ENCODE peak calls at places on chromosomes 13 and 19, in ten cellular contexts. N, S, R, Z, U, E, H, W, F and I are unnamed samples.
A peak's percentile ranks its signal among the peaks of the same experiment; 100 is the strongest.

GRCh38 chr19:32201661-32202060 is 143.7 kb upstream of the ZNF507 start:
- DNase-seq in N (no peak), F (no peak), Z (peak; percentile 3), W (no peak), U (no peak), R (peak; percentile 54), E (no peak), S (peak; percentile 26), H (no peak), I (no peak)

GRCh38 chr19:48629599-48630288 is 7.4 kb downstream of the DBP start:
- DNase-seq in N (no peak), F (peak; percentile 98), E (no peak), S (no peak), H (peak; percentile 73), U (no peak), R (peak; percentile 71), W (peak; percentile 90), Z (peak; percentile 86), I (no peak)

GRCh38 chr13:25196971-25197370 is 24.9 kb upstream of the AMER2 start:
- DNase-seq in N (no peak), U (no peak), F (no peak), E (no peak), R (no peak), H (no peak), S (no peak), W (no peak), Z (no peak), I (no peak)

GRCh38 chr19:41323430-41324125 is 13.6 kb downstream of the CCDC97 start:
- DNase-seq in Z (peak; percentile 34), H (peak; percentile 81), F (peak; percentile 91), S (no peak), U (peak; percentile 68), E (peak; percentile 22), R (peak; percentile 88), N (no peak), W (peak; percentile 89), I (no peak)

GRCh38 chr19:16836115-16836905 is 7.1 kb downstream of the SIN3B start:
- DNase-seq in S (no peak), W (peak; percentile 71), R (peak; percentile 72), E (no peak), U (peak; percentile 48), Z (peak; percentile 24), N (no peak), F (no peak), H (no peak), I (no peak)

GRCh38 chr13:35930665-35931631 is 200.2 kb downstream of the DCLK1 start:
- DNase-seq in W (no peak), S (no peak), H (no peak), U (peak; percentile 31), Z (no peak), N (no peak), F (no peak), E (no peak), R (no peak), I (no peak)

GRCh38 chr19:42177686-42178019 is 39.8 kb downstream of the DEDD2 start:
- DNase-seq in N (no peak), F (no peak), R (no peak), U (no peak), Z (no peak), E (no peak), S (no peak), W (no peak), H (no peak), I (no peak)

GRCh38 chr13:31172001-31172400 is 10.3 kb upstream of the HSPH1 start:
- DNase-seq in Z (no peak), R (peak; percentile 27), E (no peak), U (no peak), W (no peak), N (no peak), S (no peak), H (no peak), F (no peak), I (no peak)

GRCh38 chr19:52640916-52641315 is 2.8 kb upstream of the ZNF83 start:
- DNase-seq in W (no peak), N (no peak), E (no peak), S (no peak), Z (peak; percentile 54), R (peak; percentile 8), U (no peak), F (peak; percentile 54), H (no peak), I (no peak)

GRCh38 chr19:8615813-8616596 is 5.5 kb upstream of the ADAMTS10 start:
- DNase-seq in H (peak; percentile 34), W (no peak), E (no peak), Z (peak; percentile 76), N (no peak), F (peak; percentile 72), S (peak; percentile 48), R (peak; percentile 90), U (peak; percentile 63), I (no peak)

GRCh38 chr19:3606174-3606689 is 443 bp downstream of the TBXA2R start:
- DNase-seq in S (no peak), E (no peak), H (no peak), Z (no peak), U (no peak), N (no peak), F (no peak), W (peak; percentile 88), R (no peak), I (no peak)

GRCh38 chr19:54665530-54665929 is 2.7 kb downstream of the LILRB4 start:
- DNase-seq in S (no peak), W (no peak), R (no peak), U (no peak), N (no peak), Z (no peak), H (no peak), F (no peak), E (no peak), I (no peak)

GRCh38 chr13:97880298-97880675 is 73.2 kb upstream of the IPO5 start:
- DNase-seq in N (no peak), W (no peak), R (no peak), F (no peak), S (no peak), E (no peak), Z (no peak), H (no peak), U (no peak), I (no peak)

GRCh38 chr13:44309771-44310767 is 63.6 kb upstream of the SERP2 start:
- DNase-seq in S (no peak), Z (peak; percentile 55), N (peak; percentile 16), U (no peak), E (no peak), R (no peak), H (peak; percentile 53), W (no peak), F (no peak), I (no peak)